ENCODE peak calls at places on chromosomes 5 and 9, in seven cellular contexts. G is GM13977, E is B cell, O is HFFc6, M is breast epithelium, T is thyroid gland, J is endodermal cell. A is an unnamed sample.

GRCh38 chr9:36823934-36824333 is 210.1 kb downstream of the PAX5 start:
- DNase-seq in E (no peak), O (no peak), J (no peak), M (no peak), G (no peak), T (no peak), A (no peak)

GRCh38 chr9:127307802-127308201 is 43.2 kb downstream of the GARNL3 start:
- DNase-seq in J (no peak), T (no peak), G (no peak), M (no peak), E (no peak), O (no peak), A (no peak)

GRCh38 chr9:96883922-96884321 is 29.6 kb upstream of the ZNF782 start:
- DNase-seq in J (no peak), G (no peak), M (no peak), T (no peak), O (no peak), E (no peak), A (no peak)

GRCh38 chr5:82272957-82273356 is 5.2 kb downstream of the RPS23 start:
- DNase-seq in O (no peak), M (no peak), J (peak; percentile 71), G (no peak), E (no peak), T (no peak), A (no peak)

GRCh38 chr5:177402271-177403043 is 2.0 kb upstream of the PFN3 start:
- DNase-seq in J (peak; percentile 95), O (peak; percentile 40), M (peak; percentile 76), E (no peak), T (peak; percentile 90), G (peak; percentile 82), A (no peak)

GRCh38 chr9:18330736-18331335 is 143.1 kb upstream of the ADAMTSL1 start:
- DNase-seq in E (no peak), J (no peak), M (no peak), G (no peak), O (no peak), T (no peak), A (no peak)

GRCh38 chr9:78725565-78725964 is 428.6 kb downstream of the PSAT1 start:
- DNase-seq in G (no peak), J (no peak), O (no peak), E (no peak), T (no peak), M (no peak), A (no peak)

GRCh38 chr9:121107041-121107440 is 32.3 kb downstream of the CNTRL start:
- DNase-seq in M (no peak), J (no peak), T (no peak), G (no peak), O (peak; percentile 9), E (no peak), A (no peak)

GRCh38 chr5:179489015-179489414 is 61.3 kb upstream of the RUFY1 start:
- DNase-seq in E (no peak), M (no peak), J (no peak), O (no peak), G (no peak), T (no peak), A (no peak)

GRCh38 chr9:127520941-127521918 is 69.9 kb downstream of the LRSAM1 start:
- DNase-seq in G (no peak), E (no peak), O (peak; percentile 70), T (peak; percentile 39), M (no peak), J (peak; percentile 80), A (no peak)

GRCh38 chr9:131233556-131233955 is 42.8 kb downstream of the FAM78A start:
- DNase-seq in M (no peak), J (no peak), T (no peak), O (no peak), G (no peak), E (no peak), A (no peak)

GRCh38 chr5:170353011-170353890 is 35.9 kb downstream of the KCNMB1 start:
- DNase-seq in J (peak; percentile 81), M (no peak), G (no peak), E (no peak), T (peak; percentile 25), O (no peak), A (no peak)

GRCh38 chr9:82101475-82101874 is 112.9 kb downstream of the SPATA31D1 start:
- DNase-seq in O (no peak), T (no peak), J (no peak), M (no peak), G (no peak), E (no peak), A (no peak)

GRCh38 chr5:40073927-40074326 is 605.8 kb upstream of the PTGER4 start:
- DNase-seq in O (no peak), E (no peak), G (no peak), M (no peak), J (no peak), T (no peak), A (no peak)

GRCh38 chr5:94240616-94241287 is 377.7 kb downstream of the KIAA0825 start:
- DNase-seq in E (no peak), J (no peak), O (peak; percentile 49), T (no peak), M (no peak), G (no peak), A (no peak)

GRCh38 chr9:78286946-78287388 is 10.0 kb upstream of the PSAT1 start:
- DNase-seq in J (no peak), E (no peak), T (no peak), M (no peak), O (no peak), G (no peak), A (no peak)

GRCh38 chr5:171221931-171222330 is 87.1 kb upstream of the TLX3 start:
- DNase-seq in M (no peak), G (no peak), O (no peak), J (no peak), E (no peak), T (no peak), A (no peak)

GRCh38 chr9:21590058-21590996 is 108.2 kb upstream of the IFNE start:
- DNase-seq in E (no peak), T (no peak), M (no peak), G (no peak), J (no peak), O (no peak), A (no peak)

GRCh38 chr5:55897905-55898304 is 46.7 kb downstream of the IL31RA start:
- DNase-seq in O (peak; percentile 85), E (no peak), M (no peak), T (no peak), J (no peak), G (no peak), A (no peak)

GRCh38 chr5:179406031-179406681 is 60.9 kb upstream of the ADAMTS2 start:
- DNase-seq in T (no peak), M (no peak), G (no peak), O (no peak), E (no peak), J (peak; percentile 35), A (no peak)

GRCh38 chr5:141654298-141654697 is 3.1 kb upstream of the FCHSD1 start:
- DNase-seq in E (no peak), O (peak; percentile 82), J (no peak), T (no peak), G (no peak), M (no peak), A (no peak)

GRCh38 chr9:96856363-96857286 is 2.3 kb upstream of the ZNF782 start:
- DNase-seq in O (peak; percentile 65), J (peak; percentile 92), T (peak; percentile 71), M (no peak), G (peak; percentile 48), E (peak; percentile 73), A (peak; percentile 42)

GRCh38 chr9:115884846-115885245 is 268.7 kb upstream of the PAPPA start:
- DNase-seq in J (no peak), G (no peak), T (no peak), M (no peak), E (no peak), O (no peak), A (no peak)

GRCh38 chr5:32507738-32508434 is 63.3 kb upstream of the ZFR start:
- DNase-seq in M (no peak), E (no peak), G (no peak), T (no peak), O (peak; percentile 97), J (no peak), A (no peak)

GRCh38 chr9:87301381-87301780 is 196.3 kb upstream of the DAPK1 start:
- DNase-seq in G (no peak), O (no peak), J (no peak), E (no peak), T (no peak), M (no peak), A (no peak)

GRCh38 chr9:89902450-89902849 is 297.6 kb downstream of the GADD45G start:
- DNase-seq in J (no peak), E (no peak), G (no peak), T (no peak), O (no peak), M (no peak), A (no peak)

GRCh38 chr5:135393229-135393628 is 5.8 kb downstream of the MACROH2A1 start:
- DNase-seq in E (no peak), T (no peak), O (no peak), G (no peak), M (no peak), J (no peak), A (no peak)
- TF ChIP-seq CTCF in E (no peak), T (no peak), O (no peak), G (no peak), M (no peak), J (no peak), A (no peak)

GRCh38 chr9:32703635-32704034 is 68.2 kb upstream of the TAF1L start:
- DNase-seq in T (no peak), J (peak; percentile 68), G (no peak), O (no peak), E (no peak), M (no peak), A (no peak)
- TF ChIP-seq CTCF in T (no peak), J (peak; percentile 73), G (peak; percentile 32), O (peak; percentile 43), E (no peak), M (no peak), A (no peak)

DNA sequence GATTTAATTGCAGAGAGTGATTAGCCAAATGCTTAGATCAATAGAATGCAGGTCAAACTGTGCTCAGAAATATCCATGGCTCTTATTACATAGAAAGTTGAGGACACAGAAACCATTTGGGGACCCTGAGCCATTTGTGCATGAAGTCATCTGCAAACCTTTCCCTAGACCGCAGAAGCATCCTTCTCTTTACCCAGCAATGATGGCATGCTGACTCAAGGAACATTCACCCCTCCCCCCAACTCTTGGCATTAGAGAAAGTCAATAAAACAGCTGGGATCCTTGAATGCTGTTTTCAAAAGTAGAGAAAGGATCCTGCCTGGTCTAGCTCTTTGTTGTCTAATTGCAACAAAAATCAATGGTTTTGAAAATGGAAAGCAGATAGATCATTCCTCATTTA is 73.5 kb downstream of the PPP2R2B start:
- DNase-seq in M (no peak), T (no peak), G (no peak), J (no peak), O (no peak), E (no peak), A (no peak)
- TF ChIP-seq CTCF in M (no peak), T (no peak), G (no peak), J (no peak), O (no peak), E (no peak), A (no peak)

DNA sequence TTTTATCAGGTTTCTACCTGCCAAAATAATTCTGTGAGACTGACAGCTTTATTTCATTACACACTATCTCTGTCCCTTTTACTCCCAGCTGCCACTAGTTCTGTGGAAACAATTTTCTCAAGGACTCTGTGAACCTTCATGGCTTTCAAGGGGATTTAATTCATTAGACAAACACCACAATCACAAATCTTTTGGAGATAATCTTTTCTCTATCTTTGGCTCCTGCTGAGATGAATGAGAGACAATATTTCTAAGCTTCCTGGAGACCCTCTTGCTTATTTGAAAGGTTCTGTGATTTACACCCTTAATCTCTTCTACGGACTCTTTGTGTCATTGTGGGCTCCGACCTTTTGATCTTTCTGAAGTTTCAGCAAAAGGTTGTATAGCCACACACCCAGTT is 222.6 kb downstream of the PRDM9 start:
- DNase-seq in J (no peak), M (no peak), E (no peak), O (no peak), G (no peak), T (no peak), A (no peak)
- TF ChIP-seq CTCF in J (no peak), M (no peak), E (no peak), O (no peak), G (no peak), T (no peak), A (no peak)

A was measured in natural killer cell.